ENCODE peak calls at places on chromosome 4, in eight cellular contexts. U is ELR, P is foreskin fibroblast, M is NCI-H2029, C is iris pigment epithelial cell, Z is skeletal muscle cell, W is G401, T is GM13976. O is an unnamed sample.

GRCh38 chr4:44210750-44211149 is 237.9 kb downstream of the KCTD8 start:
- DNase-seq in U (no peak), P (no peak), M (no peak), C (no peak), Z (no peak), W (no peak), T (no peak), O (no peak)

GRCh38 chr4:156779046-156779445 is 192.6 kb downstream of the PDGFC start:
- DNase-seq in U (peak; percentile 47), P (no peak), M (no peak), C (peak; percentile 59), Z (no peak), W (no peak), T (no peak), O (peak; percentile 71)

GRCh38 chr4:180832086-180832485 is 1411.1 kb upstream of the TENM3 start:
- DNase-seq in U (peak; percentile 52), P (no peak), M (no peak), C (no peak), Z (no peak), W (no peak), T (no peak), O (peak; percentile 12)

GRCh38 chr4:119873132-119873531 is 193.5 kb downstream of the MAD2L1 start:
- DNase-seq in U (no peak), P (no peak), M (no peak), C (no peak), Z (no peak), W (no peak), T (no peak), O (no peak)

GRCh38 chr4:27003602-27004238 is 143.1 kb downstream of the STIM2 start:
- DNase-seq in U (peak; percentile 58), P (peak; percentile 50), M (no peak), C (peak; percentile 76), Z (no peak), W (no peak), T (no peak), O (peak; percentile 58)

GRCh38 chr4:10458190-10458589 is 964 bp upstream of the ZNF518B start:
- DNase-seq in U (no peak), P (no peak), M (no peak), C (no peak), Z (no peak), W (no peak), T (no peak), O (no peak)

GRCh38 chr4:76198411-76199237 is 15.0 kb downstream of the SCARB2 start:
- DNase-seq in U (peak; percentile 67), P (peak; percentile 84), M (peak; percentile 90), C (peak; percentile 88), Z (peak; percentile 82), W (peak; percentile 59), T (peak; percentile 47), O (peak; percentile 87)

GRCh38 chr4:135418353-135418752 is 1216.8 kb upstream of the PABPC4L start:
- DNase-seq in U (peak; percentile 36), P (no peak), M (no peak), C (peak; percentile 31), Z (no peak), W (no peak), T (peak; percentile 5), O (no peak)

O was measured in GM23248.